ENCODE peak calls at places on chromosomes 2 and 18, in seven cellular contexts. F is heart left ventricle, E is MV-4-11, Q is NCI-H774, B is AG09309, G is neural crest cell, V is NCI-H1105. J is an unnamed sample.

GRCh38 chr2:120902532-120903088 is 166.9 kb downstream of the GLI2 start:
- DNase-seq in F (no peak), E (peak), Q (no peak), B (no peak), G (no peak), V (no peak), J (no peak)

GRCh38 chr2:86011449-86011941 is 94.2 kb downstream of the POLR1A start:
- DNase-seq in F (peak), E (no peak), Q (no peak), B (peak), G (no peak), V (no peak), J (no peak)

GRCh38 chr2:122236152-122236892 is 480.9 kb downstream of the TSN start:
- DNase-seq in F (no peak), E (peak), Q (no peak), B (no peak), G (no peak), V (no peak), J (peak)

GRCh38 chr18:73920033-73920432 is 227.6 kb downstream of the FBXO15 start:
- DNase-seq in F (no peak), E (no peak), Q (no peak), B (no peak), G (no peak), V (no peak), J (no peak)

GRCh38 chr2:189799531-189799930 is 15.3 kb downstream of the PMS1 start:
- DNase-seq in F (no peak), E (peak), Q (no peak), B (no peak), G (no peak), V (no peak), J (no peak)

GRCh38 chr2:128091691-128092050 is 671 bp downstream of the UGGT1 start:
- DNase-seq in F (no peak), E (no peak), Q (no peak), B (no peak), G (no peak), V (no peak), J (no peak)

GRCh38 chr2:23587330-23587729 is 202.4 kb downstream of the KLHL29 start:
- DNase-seq in F (no peak), E (no peak), Q (no peak), B (no peak), G (no peak), V (no peak), J (no peak)

GRCh38 chr2:101546376-101547058 is 71.6 kb upstream of the RFX8 start:
- DNase-seq in F (no peak), E (peak), Q (no peak), B (no peak), G (no peak), V (no peak), J (no peak)

GRCh38 chr2:36380624-36381481 is 25.3 kb downstream of the CRIM1 start:
- DNase-seq in F (peak), E (peak), Q (no peak), B (no peak), G (no peak), V (no peak), J (no peak)

GRCh38 chr2:27494944-27495554 is at the start of gene FNDC4:
- DNase-seq in F (no peak), E (no peak), Q (no peak), B (no peak), G (peak), V (no peak), J (peak)

GRCh38 chr18:65754121-65754520 is 3.3 kb downstream of the CDH7 start:
- DNase-seq in F (no peak), E (peak), Q (no peak), B (no peak), G (no peak), V (no peak), J (no peak)

GRCh38 chr2:9261231-9261883 is 54.7 kb downstream of the ASAP2 start:
- DNase-seq in F (peak), E (peak), Q (no peak), B (no peak), G (no peak), V (no peak), J (no peak)

GRCh38 chr2:206086683-206087350 is 843 bp upstream of the INO80D start:
- DNase-seq in F (no peak), E (no peak), Q (no peak), B (no peak), G (no peak), V (no peak), J (no peak)

GRCh38 chr2:8574196-8575010 is 107.5 kb upstream of the ID2 start:
- DNase-seq in F (no peak), E (peak), Q (peak), B (no peak), G (no peak), V (no peak), J (no peak)

GRCh38 chr2:172912245-172912644 is 163.4 kb upstream of the MAP3K20 start:
- DNase-seq in F (no peak), E (no peak), Q (no peak), B (no peak), G (no peak), V (no peak), J (no peak)

GRCh38 chr2:49972699-49973098 is 818.4 kb upstream of the FSHR start:
- DNase-seq in F (no peak), E (no peak), Q (no peak), B (no peak), G (no peak), V (no peak), J (no peak)

GRCh38 chr2:23452397-23452796 is 67.4 kb downstream of the KLHL29 start:
- DNase-seq in F (no peak), E (no peak), Q (no peak), B (no peak), G (no peak), V (no peak), J (no peak)

GRCh38 chr2:29114841-29115609 is at the start of gene CLIP4:
- DNase-seq in F (peak), E (no peak), Q (no peak), B (no peak), G (peak), V (no peak), J (peak)

GRCh38 chr2:102076512-102076911 is 66.0 kb upstream of the IL1R1 start:
- DNase-seq in F (no peak), E (no peak), Q (no peak), B (no peak), G (no peak), V (no peak), J (no peak)

GRCh38 chr18:12003894-12004293 is 22.6 kb downstream of the IMPA2 start:
- DNase-seq in F (peak), E (no peak), Q (no peak), B (no peak), G (no peak), V (no peak), J (no peak)

GRCh38 chr2:233441161-233442027 is 87.1 kb downstream of the DGKD start:
- DNase-seq in F (no peak), E (no peak), Q (no peak), B (no peak), G (no peak), V (no peak), J (no peak)

GRCh38 chr18:473687-474265 is 26.7 kb downstream of the COLEC12 start:
- DNase-seq in F (no peak), E (no peak), Q (no peak), B (no peak), G (no peak), V (no peak), J (no peak)

GRCh38 chr2:437772-438393 is 150.0 kb upstream of the ALKAL2 start:
- DNase-seq in F (no peak), E (peak), Q (peak), B (no peak), G (no peak), V (peak), J (no peak)

GRCh38 chr18:33577688-33578370 is at the start of gene ASXL3:
- DNase-seq in F (peak), E (no peak), Q (peak), B (no peak), G (peak), V (peak), J (peak)

GRCh38 chr2:237478095-237478494 is 9.0 kb upstream of the MLPH start:
- DNase-seq in F (no peak), E (no peak), Q (no peak), B (no peak), G (no peak), V (no peak), J (no peak)

GRCh38 chr2:70716951-70717350 is 51.0 kb downstream of the ADD2 start:
- DNase-seq in F (no peak), E (no peak), Q (no peak), B (no peak), G (no peak), V (no peak), J (no peak)

GRCh38 chr2:100959225-100959880 is 42.7 kb upstream of the RPL31 start:
- DNase-seq in F (no peak), E (no peak), Q (no peak), B (peak), G (no peak), V (no peak), J (no peak)

GRCh38 chr2:201204655-201205515 is 21.9 kb downstream of the CASP10 start:
- DNase-seq in F (no peak), E (no peak), Q (no peak), B (no peak), G (no peak), V (no peak), J (no peak)

GRCh38 chr2:23361185-23361584 is 23.8 kb upstream of the KLHL29 start:
- DNase-seq in F (no peak), E (no peak), Q (no peak), B (no peak), G (no peak), V (no peak), J (no peak)

GRCh38 chr2:224816816-224817215 is 100.7 kb upstream of the CCDC195 start:
- DNase-seq in F (no peak), E (no peak), Q (no peak), B (peak), G (no peak), V (no peak), J (peak)

GRCh38 chr2:64025741-64026140 is 6.5 kb upstream of the VPS54 start:
- DNase-seq in F (no peak), E (no peak), Q (no peak), B (no peak), G (no peak), V (no peak), J (no peak)

GRCh38 chr2:160389875-160390274 is 103.7 kb downstream of the RBMS1 start:
- DNase-seq in F (no peak), E (no peak), Q (no peak), B (peak), G (no peak), V (no peak), J (no peak)

GRCh38 chr2:192314800-192315481 is 120.2 kb upstream of the TMEFF2 start:
- DNase-seq in F (peak), E (no peak), Q (no peak), B (no peak), G (no peak), V (no peak), J (no peak)